ENCODE peak calls at places on chromosomes 12 and 14, in nine cellular contexts. U is endothelial cell, O is pancreas, J is tibial nerve, Q is tibial artery, N is progenitor cell of endocrine pancreas, S is Caco-2, Z is fibroblast of pulmonary artery, G is hepatocyte. Y is an unnamed sample.

GRCh38 chr14:68775614-68776126 is 17.2 kb downstream of the ZFP36L1 start:
- DNase-seq in S (no peak), N (no peak), O (no peak), U (no peak), G (no peak), J (no peak), Q (no peak), Z (no peak), Y (no peak)

GRCh38 chr14:79668941-79669340 is 542.4 kb downstream of the DIO2 start:
- DNase-seq in G (no peak), O (no peak), Z (no peak), U (no peak), N (no peak), S (no peak), Q (no peak), J (no peak), Y (no peak)

GRCh38 chr12:1083888-1084262 is 92.9 kb downstream of the ERC1 start:
- DNase-seq in O (no peak), Z (peak; percentile 84), U (no peak), G (peak; percentile 70), J (no peak), N (no peak), Q (no peak), S (peak; percentile 56), Y (no peak)

GRCh38 chr14:78714722-78715121 is 544.5 kb downstream of the NRXN3 start:
- DNase-seq in O (no peak), U (no peak), Z (no peak), S (no peak), Q (no peak), J (no peak), G (no peak), N (no peak), Y (no peak)

GRCh38 chr12:75747572-75747995 is 236.2 kb upstream of the KRR1 start:
- DNase-seq in S (no peak), N (no peak), U (no peak), O (no peak), G (no peak), Q (no peak), Z (peak; percentile 65), J (no peak), Y (no peak)

GRCh38 chr14:35395283-35395682 is 9.3 kb downstream of the NFKBIA start:
- DNase-seq in S (no peak), U (no peak), Z (no peak), Q (no peak), O (no peak), J (no peak), G (no peak), N (no peak), Y (no peak)

GRCh38 chr14:54702492-54702891 is 135.6 kb downstream of the SAMD4A start:
- DNase-seq in S (no peak), U (no peak), N (no peak), Q (no peak), Z (no peak), G (no peak), O (no peak), J (no peak), Y (no peak)

GRCh38 chr12:3304436-3305135 is 186.4 kb upstream of the PRMT8 start:
- DNase-seq in N (no peak), J (no peak), O (no peak), Q (no peak), S (no peak), U (peak; percentile 37), G (peak; percentile 73), Z (peak; percentile 51), Y (no peak)

GRCh38 chr12:124837958-124838803 is 25.5 kb downstream of the SCARB1 start:
- DNase-seq in N (no peak), O (peak; percentile 66), Q (peak; percentile 73), J (peak; percentile 74), G (peak; percentile 84), S (peak; percentile 45), Z (peak; percentile 98), U (no peak), Y (no peak)

GRCh38 chr12:1501001-1501400 is 93.4 kb downstream of the FBXL14 start:
- DNase-seq in G (no peak), Q (no peak), S (no peak), Z (no peak), U (no peak), J (no peak), N (no peak), O (no peak), Y (no peak)

GRCh38 chr14:93219103-93219726 is 12.2 kb downstream of the UBR7 start:
- DNase-seq in Z (peak; percentile 78), Q (no peak), N (no peak), S (peak; percentile 53), O (no peak), U (no peak), G (peak; percentile 81), J (no peak), Y (peak; percentile 64)

GRCh38 chr12:56120158-56120846 is 2.2 kb downstream of the ZC3H10 start:
- DNase-seq in Q (no peak), N (no peak), O (no peak), J (no peak), U (no peak), G (no peak), Z (no peak), S (no peak), Y (no peak)

GRCh38 chr12:56116267-56117081 is at the start of gene RPL41:
- DNase-seq in S (peak; percentile 94), N (peak; percentile 87), U (peak; percentile 90), Q (peak; percentile 95), G (peak; percentile 97), J (peak; percentile 94), Z (peak; percentile 96), O (peak; percentile 90), Y (peak; percentile 83)

GRCh38 chr12:56119361-56119796 is 1.3 kb downstream of the ZC3H10 start:
- DNase-seq in S (peak; percentile 91), Z (peak; percentile 97), O (no peak), N (peak; percentile 39), G (peak; percentile 95), J (no peak), Q (peak; percentile 89), U (peak; percentile 68), Y (peak; percentile 75)

GRCh38 chr12:56118688-56119045 is 601 bp downstream of the ZC3H10 start:
- DNase-seq in S (no peak), O (no peak), Z (no peak), U (no peak), G (no peak), J (no peak), Q (no peak), N (no peak), Y (no peak)

GRCh38 chr12:56117778-56118687 is at the start of gene ZC3H10:
- DNase-seq in S (peak; percentile 98), G (peak; percentile 99), J (peak; percentile 95), Q (peak; percentile 99), O (peak; percentile 89), N (peak; percentile 92), Z (peak; percentile 100), U (peak; percentile 94), Y (peak; percentile 96)
- TF ChIP-seq CTCF in S (peak; percentile 53), G (peak; percentile 50), J (peak; percentile 77), Q (peak; percentile 44), O (peak; percentile 30), N (peak; percentile 54), Z (peak; percentile 43), U (no peak), Y (peak; percentile 55)

DNA sequence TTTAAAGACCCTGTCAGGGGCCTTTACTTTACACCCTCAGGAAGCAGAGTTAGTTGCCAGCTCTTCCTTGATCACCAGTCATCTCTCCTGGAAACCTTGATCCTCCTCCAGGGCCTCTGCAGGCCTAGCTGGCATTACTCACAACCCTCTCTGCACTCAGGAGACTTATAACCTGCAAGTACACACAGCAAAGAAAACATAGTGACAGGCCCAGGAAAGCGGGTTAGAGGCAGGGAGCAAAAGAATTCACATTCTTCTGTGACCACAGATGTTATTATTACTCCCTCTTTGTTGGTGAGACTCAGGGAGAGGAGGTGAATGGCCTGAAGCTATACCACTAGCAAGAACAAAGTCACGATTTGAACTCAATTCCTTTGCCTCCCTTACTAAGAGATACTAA is 87.4 kb downstream of the OR11H12 start:
- DNase-seq in S (no peak), Z (no peak), U (no peak), O (no peak), J (no peak), G (no peak), N (no peak), Q (no peak), Y (no peak)
- TF ChIP-seq CTCF in S (no peak), Z (no peak), U (no peak), O (no peak), J (no peak), G (no peak), N (no peak), Q (no peak), Y (no peak)

DNA sequence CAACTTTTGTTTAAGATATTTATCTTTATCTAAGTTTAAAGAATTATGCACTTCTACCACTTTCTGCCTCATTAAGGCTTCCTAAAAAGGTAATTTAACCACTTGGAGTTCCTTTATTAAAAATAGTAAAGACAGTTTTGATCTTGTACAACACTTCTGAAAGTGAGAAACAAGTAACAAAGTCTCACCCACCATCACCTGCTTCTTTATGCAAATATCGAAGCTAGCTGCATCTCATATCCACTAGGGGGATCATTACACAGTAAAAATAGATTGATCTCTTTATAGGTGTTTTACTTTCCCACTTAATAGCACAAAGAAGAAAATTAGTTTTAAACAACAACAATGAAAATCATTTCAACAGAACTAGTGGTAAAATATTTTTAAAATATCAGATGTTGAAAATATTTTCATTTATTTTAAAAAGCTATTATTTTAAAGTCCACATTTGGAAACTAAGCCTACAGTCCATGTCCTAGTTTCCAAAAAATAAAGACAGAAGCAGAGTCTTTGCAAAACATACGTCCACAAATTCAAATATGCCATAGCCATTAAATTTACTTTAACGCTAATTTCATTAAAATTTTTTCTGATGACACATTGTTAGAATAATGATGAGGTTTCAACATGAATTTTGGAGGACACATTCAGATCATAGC is 160.0 kb upstream of the SOX5 start:
- DNase-seq in Q (no peak), U (no peak), N (no peak), G (peak; percentile 33), S (peak; percentile 36), Z (peak; percentile 38), J (no peak), O (no peak), Y (peak; percentile 59)
- TF ChIP-seq CTCF in Q (peak; percentile 36), U (peak; percentile 48), N (peak; percentile 80), G (peak; percentile 69), S (peak; percentile 76), Z (peak; percentile 74), J (peak; percentile 28), O (no peak), Y (peak; percentile 50)

GRCh38 chr12:115895247-115895646 is 382.2 kb downstream of the MED13L start:
- DNase-seq in S (peak; percentile 24), J (no peak), U (no peak), Q (no peak), N (no peak), O (no peak), G (no peak), Z (no peak), Y (no peak)
- TF ChIP-seq CTCF in S (peak; percentile 20), J (no peak), U (peak; percentile 56), Q (no peak), N (peak; percentile 44), O (peak; percentile 6), G (no peak), Z (peak; percentile 47), Y (peak; percentile 38)

GRCh38 chr12:93896427-93896826 is 219.3 kb downstream of the CRADD start:
- DNase-seq in N (no peak), U (no peak), S (no peak), G (no peak), J (no peak), Q (no peak), O (no peak), Z (no peak), Y (no peak)
- TF ChIP-seq CTCF in N (peak; percentile 30), U (peak; percentile 55), S (no peak), G (no peak), J (no peak), Q (no peak), O (no peak), Z (peak; percentile 26), Y (no peak)